ENCODE peak calls at places on chromosomes 13 and 19, in nine cellular contexts. S is astrocyte, X is adrenal gland, B is heart right ventricle, W is AG09319, R is GM23338, G is uterus, A is esophagus squamous epithelium, H is cardiac muscle cell. F is an unnamed sample.

GRCh38 chr13:98293103-98293502 is 116.0 kb upstream of the RNF113B start:
- DNase-seq in X (no peak), G (no peak), W (no peak), H (no peak), S (no peak), A (no peak), B (no peak), R (no peak), F (no peak)

GRCh38 chr13:35617420-35617819 is 140.9 kb upstream of the MAB21L1 start:
- DNase-seq in H (no peak), B (no peak), G (no peak), X (no peak), S (no peak), W (no peak), R (no peak), A (no peak), F (no peak)

GRCh38 chr19:18522124-18522861 is 423 bp upstream of the ELL start:
- DNase-seq in S (peak), R (peak), G (peak), H (peak), A (peak), W (peak), X (peak), B (peak), F (peak)

GRCh38 chr13:28984825-28985224 is 164.7 kb downstream of the MTUS2 start:
- DNase-seq in W (no peak), B (no peak), H (no peak), R (no peak), A (no peak), X (no peak), S (no peak), G (no peak), F (no peak)

GRCh38 chr13:20313896-20314295 is 81.8 kb upstream of the GJB6 start:
- DNase-seq in X (no peak), W (no peak), H (no peak), R (no peak), G (no peak), A (no peak), B (no peak), S (no peak), F (no peak)

GRCh38 chr19:46944918-46945628 is 74.6 kb upstream of the NPAS1 start:
- DNase-seq in B (peak), R (peak), G (peak), X (peak), W (peak), H (peak), A (no peak), S (peak), F (no peak)

GRCh38 chr13:80658705-80659104 is 317.8 kb upstream of the SPRY2 start:
- DNase-seq in B (no peak), G (no peak), X (no peak), R (no peak), W (no peak), H (no peak), S (no peak), A (no peak), F (no peak)

GRCh38 chr13:109764474-109765292 is 21.7 kb downstream of the IRS2 start:
- DNase-seq in W (no peak), G (no peak), X (peak), B (no peak), S (peak), H (no peak), A (no peak), R (peak), F (no peak)

GRCh38 chr19:38731654-38732301 is 12.5 kb downstream of the CAPN12 start:
- DNase-seq in R (no peak), W (no peak), G (peak), A (no peak), S (no peak), B (no peak), H (no peak), X (peak), F (no peak)

GRCh38 chr19:44988896-44989563 is 12.2 kb upstream of the RELB start:
- DNase-seq in S (peak), H (peak), W (peak), X (peak), G (peak), R (peak), A (no peak), B (peak), F (peak)

GRCh38 chr13:71727036-71727435 is 140.0 kb downstream of the DACH1 start:
- DNase-seq in R (no peak), B (no peak), S (no peak), X (no peak), A (no peak), G (no peak), W (no peak), H (no peak), F (no peak)

GRCh38 chr19:23283925-23284324 is 33.7 kb upstream of the ZNF724 start:
- DNase-seq in G (peak), X (peak), H (peak), R (peak), A (no peak), B (peak), S (peak), W (no peak), F (no peak)

GRCh38 chr13:24339937-24340607 is 30.7 kb downstream of the C1QTNF9 start:
- DNase-seq in S (no peak), R (peak), H (no peak), B (no peak), W (no peak), G (no peak), A (no peak), X (no peak), F (no peak)

GRCh38 chr13:100269837-100270236 is 180.9 kb downstream of the PCCA start:
- DNase-seq in B (peak), A (no peak), H (no peak), X (peak), G (peak), R (no peak), W (peak), S (peak), F (no peak)

GRCh38 chr19:50702870-50703829 is 16.5 kb downstream of the SHANK1 start:
- DNase-seq in B (no peak), G (no peak), S (no peak), R (peak), W (no peak), X (no peak), A (no peak), H (no peak), F (peak)

GRCh38 chr19:9847087-9847671 is 12.1 kb downstream of the PIN1 start:
- DNase-seq in S (peak), R (peak), B (no peak), H (no peak), G (peak), W (peak), A (no peak), X (peak), F (no peak)

GRCh38 chr13:51802601-51803000 is 1.4 kb downstream of the DHRS12 start:
- DNase-seq in S (no peak), B (no peak), G (no peak), A (no peak), X (no peak), R (no peak), W (no peak), H (no peak), F (no peak)

GRCh38 chr19:16112778-16113177 is 1.1 kb downstream of the RAB8A start:
- DNase-seq in R (no peak), H (peak), W (no peak), B (no peak), X (peak), S (no peak), G (no peak), A (no peak), F (no peak)

GRCh38 chr13:32205426-32206096 is 109.6 kb downstream of the ZAR1L start:
- DNase-seq in S (no peak), H (no peak), B (no peak), X (no peak), R (no peak), A (no peak), W (no peak), G (no peak), F (no peak)

GRCh38 chr19:46080561-46080960 is 39.8 kb upstream of the IGFL4 start:
- DNase-seq in G (peak), H (no peak), A (no peak), S (peak), X (no peak), B (no peak), W (no peak), R (no peak), F (no peak)

GRCh38 chr13:52713894-52714293 is 25.7 kb downstream of the CNMD start:
- DNase-seq in H (no peak), G (no peak), W (no peak), S (no peak), A (no peak), R (no peak), X (peak), B (peak), F (no peak)

GRCh38 chr19:33535176-33535575 is 13.6 kb upstream of the PEPD start:
- DNase-seq in H (no peak), W (no peak), R (no peak), A (no peak), X (no peak), S (peak), G (no peak), B (no peak), F (no peak)

GRCh38 chr13:31301119-31301518 is 101.3 kb downstream of the B3GLCT start:
- DNase-seq in G (no peak), S (no peak), B (no peak), W (no peak), A (no peak), X (no peak), H (no peak), R (no peak), F (no peak)

GRCh38 chr13:91482427-91482826 is 84.0 kb downstream of the GPC5 start:
- DNase-seq in B (no peak), R (no peak), W (no peak), S (peak), A (no peak), H (no peak), X (no peak), G (no peak), F (no peak)

GRCh38 chr13:46296920-46297319 is 85.2 kb downstream of the LRRC63 start:
- DNase-seq in R (no peak), H (no peak), A (no peak), B (no peak), S (peak), W (peak), X (no peak), G (no peak), F (no peak)

GRCh38 chr13:46297338-46297737 is 85.6 kb downstream of the LRRC63 start:
- DNase-seq in G (no peak), S (peak), B (no peak), R (no peak), W (no peak), X (no peak), H (no peak), A (no peak), F (no peak)

GRCh38 chr13:46295531-46296464 is 84.1 kb downstream of the LRRC63 start:
- DNase-seq in B (no peak), R (no peak), W (peak), X (peak), A (no peak), S (peak), G (no peak), H (no peak), F (peak)

DNA sequence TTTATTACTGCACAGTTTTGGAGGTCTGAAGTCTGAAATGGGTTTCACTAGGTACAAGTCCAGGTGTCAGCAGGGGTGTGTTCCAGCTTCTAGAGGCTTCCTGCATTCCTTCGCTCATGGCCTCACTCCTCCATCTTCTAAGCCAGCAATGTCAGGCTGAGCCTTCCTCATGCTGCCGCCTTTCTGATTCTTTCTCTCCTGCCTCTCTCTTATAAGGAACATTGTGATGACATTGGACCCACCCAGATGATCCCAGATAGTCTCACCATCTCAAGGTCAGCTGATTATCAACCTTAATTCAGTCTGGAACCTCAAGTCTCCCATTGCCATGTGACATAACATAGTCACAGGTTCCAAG is 84.7 kb downstream of the LRRC63 start:
- DNase-seq in S (no peak), X (no peak), B (no peak), R (no peak), A (no peak), W (no peak), H (no peak), G (no peak), F (no peak)
- TF ChIP-seq CTCF in S (no peak), X (no peak), B (no peak), R (no peak), A (no peak), W (no peak), H (no peak), G (no peak), F (no peak)

DNA sequence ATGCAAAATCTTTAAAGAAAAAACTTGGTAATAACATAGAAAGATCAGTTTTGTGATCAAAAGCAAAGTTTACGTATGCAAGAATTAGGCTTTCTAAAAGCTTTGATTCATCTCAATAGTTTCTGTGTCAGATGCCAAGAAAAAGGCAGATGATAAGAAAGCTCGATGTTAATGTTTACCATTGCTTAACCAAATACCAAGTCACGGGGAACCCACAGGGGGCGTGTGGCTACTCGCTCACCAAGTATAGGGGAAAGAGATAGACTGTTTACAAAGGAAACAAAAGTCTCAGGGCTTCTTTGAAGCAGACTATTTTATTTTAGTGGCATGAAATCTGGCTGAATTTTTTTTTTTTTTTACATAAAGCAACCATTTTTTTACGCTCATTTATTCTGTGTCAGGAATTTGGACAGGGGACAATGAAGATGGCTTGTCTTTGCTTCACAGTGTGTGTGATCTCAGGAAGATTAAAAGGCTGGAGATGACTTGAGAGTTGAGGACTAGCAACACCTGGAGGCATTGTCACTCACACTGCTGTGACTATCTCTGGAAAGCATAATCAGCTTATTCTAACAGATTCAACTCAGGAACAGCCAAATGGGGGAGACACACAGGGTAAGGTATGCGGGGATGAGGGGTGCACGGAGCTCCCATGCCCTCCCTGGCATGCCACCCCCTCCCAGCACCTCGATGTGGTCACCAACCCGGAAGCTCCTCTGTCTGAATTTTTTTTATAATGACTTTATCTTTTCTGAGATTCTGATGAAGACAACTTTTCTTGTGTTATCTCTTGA is 24.9 kb downstream of the RCBTB1 start:
- DNase-seq in A (no peak), R (peak), B (no peak), H (peak), W (peak), X (peak), G (no peak), S (no peak), F (no peak)
- TF ChIP-seq CTCF in A (peak), R (peak), B (peak), H (peak), W (peak), X (no peak), G (no peak), S (no peak), F (no peak)

GRCh38 chr19:20278342-20278741 is 111.3 kb downstream of the ZNF486 start:
- DNase-seq in R (peak), G (no peak), H (no peak), A (no peak), B (no peak), W (peak), X (peak), S (peak), F (peak)
- TF ChIP-seq CTCF in R (peak), G (peak), H (no peak), A (peak), B (peak), W (peak), X (no peak), S (peak), F (peak)

GRCh38 chr19:52410276-52410675 is 12.6 kb downstream of the ZNF528 start:
- DNase-seq in B (no peak), R (no peak), S (no peak), W (no peak), H (no peak), A (no peak), G (no peak), X (no peak), F (no peak)
- TF ChIP-seq CTCF in B (no peak), R (no peak), S (no peak), W (no peak), H (no peak), A (no peak), G (no peak), X (no peak), F (no peak)

F was measured in GM13976.